ENCODE peak calls at places on chromosomes 7 and 10, in nine cellular contexts. M is endothelial cell of umbilical vein, G is GM23338, L is stomach, F is SK-N-SH, H is transverse colon, N is spleen, D is HCT116, W is suprapubic skin. V is an unnamed sample.

GRCh38 chr10:102994551-102995295 is 76.6 kb downstream of the CNNM2 start:
- DNase-seq in M (no peak), G (no peak), L (no peak), F (no peak), H (no peak), N (no peak), D (no peak), W (no peak), V (no peak)

GRCh38 chr10:82310839-82311238 is 435.8 kb downstream of the NRG3 start:
- DNase-seq in M (no peak), G (no peak), L (no peak), F (no peak), H (no peak), N (no peak), D (no peak), W (no peak), V (no peak)

GRCh38 chr7:43799605-43800004 is 41.1 kb downstream of the BLVRA start:
- DNase-seq in M (no peak), G (no peak), L (no peak), F (no peak), H (no peak), N (no peak), D (no peak), W (no peak), V (no peak)

GRCh38 chr7:27176962-27177794 is 3.1 kb upstream of the HOXA10 start:
- DNase-seq in M (peak), G (no peak), L (no peak), F (no peak), H (peak), N (peak), D (no peak), W (peak), V (no peak)

GRCh38 chr7:25894002-25894901 is 257.7 kb upstream of the NFE2L3 start:
- DNase-seq in M (no peak), G (peak), L (peak), F (peak), H (peak), N (no peak), D (peak), W (no peak), V (peak)

GRCh38 chr7:54802841-54803240 is 43.8 kb upstream of the SEC61G start:
- DNase-seq in M (no peak), G (no peak), L (no peak), F (no peak), H (no peak), N (no peak), D (no peak), W (no peak), V (no peak)

GRCh38 chr7:43577485-43577951 is 5.4 kb upstream of the STK17A start:
- DNase-seq in M (no peak), G (no peak), L (no peak), F (no peak), H (no peak), N (no peak), D (no peak), W (no peak), V (no peak)

GRCh38 chr10:75994332-75995040 is 563.1 kb downstream of the LRMDA start:
- DNase-seq in M (no peak), G (no peak), L (no peak), F (no peak), H (no peak), N (no peak), D (no peak), W (no peak), V (no peak)

GRCh38 chr7:44396931-44397525 is 71.6 kb upstream of the CAMK2B start:
- DNase-seq in M (no peak), G (no peak), L (no peak), F (no peak), H (no peak), N (no peak), D (no peak), W (no peak), V (no peak)

GRCh38 chr7:5595545-5596045 is 172.0 kb upstream of the TNRC18 start:
- DNase-seq in M (no peak), G (no peak), L (no peak), F (peak), H (no peak), N (no peak), D (no peak), W (no peak), V (no peak)

GRCh38 chr7:5596046-5596895 is 172.6 kb upstream of the TNRC18 start:
- DNase-seq in M (peak), G (peak), L (peak), F (peak), H (peak), N (peak), D (peak), W (peak), V (no peak)

GRCh38 chr7:5597772-5598171 is 174.1 kb upstream of the TNRC18 start:
- DNase-seq in M (no peak), G (no peak), L (no peak), F (no peak), H (no peak), N (no peak), D (no peak), W (no peak), V (no peak)

GRCh38 chr7:5596896-5597246 is 173.2 kb upstream of the TNRC18 start:
- DNase-seq in M (no peak), G (no peak), L (no peak), F (no peak), H (no peak), N (no peak), D (no peak), W (no peak), V (no peak)

GRCh38 chr7:5594616-5595544 is 171.2 kb upstream of the TNRC18 start:
- DNase-seq in M (peak), G (peak), L (no peak), F (peak), H (no peak), N (no peak), D (no peak), W (no peak), V (no peak)
- TF ChIP-seq POLR2AphosphoS5 in M (no peak), G (no peak), L (no peak), F (no peak), H (no peak), N (no peak), D (no peak), W (no peak), V (no peak)

DNA sequence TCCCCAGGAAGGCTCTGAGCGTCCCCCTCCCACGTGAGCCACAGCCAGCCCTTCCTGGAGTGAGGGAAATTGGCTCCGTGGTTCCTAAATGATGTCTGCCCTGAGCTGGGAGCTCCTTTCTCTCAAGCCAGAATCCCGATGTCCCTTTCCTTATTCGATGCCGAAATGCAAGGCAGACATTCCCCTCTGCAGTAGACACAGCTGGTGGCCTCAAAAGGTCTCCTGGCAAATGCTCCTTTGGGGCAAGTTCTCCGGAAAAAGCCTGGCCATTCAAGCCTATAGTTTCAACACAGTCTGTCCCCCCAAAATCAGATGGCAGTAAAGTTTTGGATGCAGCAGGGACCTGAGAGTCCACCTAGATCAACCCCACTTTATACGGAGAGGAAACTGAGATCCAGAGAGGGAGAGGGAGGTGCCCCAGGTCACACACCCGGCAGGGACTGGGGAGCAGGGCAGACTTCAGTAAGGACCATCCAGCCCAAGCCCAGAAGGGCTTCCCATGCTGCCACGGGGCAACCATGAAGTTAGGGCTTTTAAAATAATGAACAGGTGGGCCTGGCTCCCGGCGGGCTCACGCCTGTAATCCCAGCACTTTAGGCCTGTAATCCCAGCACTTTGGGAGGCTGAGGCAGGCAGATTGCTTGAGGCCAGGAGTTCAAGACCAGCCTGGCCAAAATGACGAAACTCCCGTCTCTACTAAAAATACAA is 98.7 kb downstream of the HIP1 start:
- DNase-seq in M (no peak), G (no peak), L (no peak), F (no peak), H (no peak), N (no peak), D (no peak), W (no peak), V (no peak)
- TF ChIP-seq POLR2AphosphoS5 in M (no peak), G (no peak), L (no peak), F (no peak), H (no peak), N (no peak), D (no peak), W (no peak), V (no peak)

GRCh38 chr7:114368492-114368891 is 46.1 kb upstream of the FOXP2 start:
- DNase-seq in M (no peak), G (no peak), L (no peak), F (no peak), H (no peak), N (no peak), D (no peak), W (no peak), V (no peak)

GRCh38 chr7:114364151-114364550 is 50.5 kb upstream of the FOXP2 start:
- DNase-seq in M (no peak), G (peak), L (no peak), F (no peak), H (no peak), N (no peak), D (no peak), W (no peak), V (no peak)

GRCh38 chr7:114370177-114370576 is 44.4 kb upstream of the FOXP2 start:
- DNase-seq in M (no peak), G (no peak), L (no peak), F (no peak), H (no peak), N (no peak), D (no peak), W (no peak), V (no peak)

GRCh38 chr7:114372619-114373018 is 42.0 kb upstream of the FOXP2 start:
- DNase-seq in M (no peak), G (no peak), L (no peak), F (no peak), H (no peak), N (no peak), D (no peak), W (no peak), V (no peak)

DNA sequence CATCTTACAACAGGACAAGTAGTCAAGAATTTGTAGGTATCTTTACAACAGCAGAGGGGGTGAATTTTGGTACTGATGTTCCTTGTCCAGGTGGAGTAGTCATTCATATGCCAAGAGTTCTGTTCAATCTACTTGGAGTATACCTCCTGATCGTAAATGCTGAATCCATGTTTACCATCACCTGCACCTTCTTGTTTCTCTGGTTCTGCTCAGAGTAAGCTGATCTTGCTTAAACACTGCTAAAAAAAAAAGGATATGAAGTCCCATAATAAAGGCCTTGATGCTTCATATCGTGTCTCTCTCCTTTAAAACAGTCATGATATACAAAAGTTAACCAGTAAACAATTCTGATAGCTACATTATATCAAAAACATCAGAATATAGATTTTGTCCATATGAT is 45.3 kb upstream of the FOXP2 start:
- DNase-seq in M (no peak), G (no peak), L (no peak), F (no peak), H (no peak), N (no peak), D (no peak), W (no peak), V (no peak)
- TF ChIP-seq POLR2AphosphoS5 in M (no peak), G (no peak), L (no peak), F (no peak), H (no peak), N (no peak), D (no peak), W (no peak), V (no peak)

GRCh38 chr10:64014281-64014680 is 493.1 kb downstream of the REEP3 start:
- DNase-seq in M (no peak), G (no peak), L (no peak), F (no peak), H (no peak), N (no peak), D (no peak), W (no peak), V (no peak)
- TF ChIP-seq POLR2AphosphoS5 in M (no peak), G (no peak), L (no peak), F (no peak), H (no peak), N (no peak), D (no peak), W (no peak), V (no peak)

DNA sequence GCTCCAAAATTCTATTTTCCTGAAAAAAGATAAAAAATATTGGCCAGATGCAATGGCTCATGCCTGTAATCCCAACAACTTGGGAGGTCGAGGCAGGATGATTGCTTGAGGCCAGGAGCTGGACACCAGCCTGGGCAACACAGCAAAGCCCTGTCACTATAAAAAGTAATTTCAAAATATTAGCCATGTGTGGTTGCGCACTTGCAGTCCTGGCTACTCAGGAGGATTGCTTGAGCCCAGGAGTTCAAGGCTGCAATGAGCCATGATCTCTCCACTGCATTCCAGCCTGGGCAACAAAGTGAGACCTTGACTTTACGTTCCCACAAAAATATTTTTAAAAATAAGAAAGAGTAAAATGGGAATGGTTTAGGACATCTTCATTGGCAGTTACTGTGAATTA is 104.1 kb upstream of the AFAP1L2 start:
- DNase-seq in M (no peak), G (no peak), L (no peak), F (no peak), H (no peak), N (no peak), D (no peak), W (no peak), V (no peak)
- TF ChIP-seq POLR2AphosphoS5 in M (no peak), G (no peak), L (no peak), F (no peak), H (no peak), N (no peak), D (no peak), W (no peak), V (no peak)

GRCh38 chr10:110209399-110209925 is 2.1 kb downstream of the MXI1 start:
- DNase-seq in M (peak), G (peak), L (no peak), F (no peak), H (peak), N (peak), D (peak), W (peak), V (peak)
- TF ChIP-seq POLR2AphosphoS5 in M (no peak), G (no peak), L (peak), F (no peak), H (peak), N (no peak), D (peak), W (no peak), V (peak)

GRCh38 chr7:23380961-23381360 is 81.8 kb downstream of the MALSU1 start:
- DNase-seq in M (no peak), G (no peak), L (no peak), F (no peak), H (no peak), N (no peak), D (no peak), W (no peak), V (no peak)

GRCh38 chr7:23378996-23379395 is 79.9 kb downstream of the MALSU1 start:
- DNase-seq in M (no peak), G (no peak), L (no peak), F (no peak), H (no peak), N (no peak), D (no peak), W (no peak), V (no peak)

GRCh38 chr7:23377134-23377533 is 78.0 kb downstream of the MALSU1 start:
- DNase-seq in M (peak), G (no peak), L (no peak), F (no peak), H (no peak), N (no peak), D (no peak), W (no peak), V (no peak)

GRCh38 chr7:23383225-23383624 is 84.1 kb downstream of the MALSU1 start:
- DNase-seq in M (no peak), G (no peak), L (no peak), F (no peak), H (no peak), N (no peak), D (no peak), W (no peak), V (no peak)

DNA sequence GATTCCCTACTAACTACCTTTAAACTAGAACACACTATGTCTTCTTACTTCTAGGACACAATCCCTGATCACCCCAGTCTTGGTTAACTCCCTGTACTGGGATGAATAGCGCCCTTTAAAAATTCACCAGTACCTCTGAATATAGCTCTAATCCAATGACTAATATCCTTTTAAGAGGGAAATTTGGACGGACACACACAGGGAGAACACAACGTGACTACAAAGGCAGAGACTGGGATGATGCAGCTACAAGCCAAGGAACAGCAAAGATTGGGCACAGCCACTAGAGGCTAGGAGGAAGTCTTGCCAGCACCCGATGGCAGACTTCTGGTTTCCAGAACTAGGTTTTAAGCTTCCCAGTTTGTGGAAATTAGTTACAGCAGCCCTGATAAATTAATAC is 81.4 kb downstream of the MALSU1 start:
- DNase-seq in M (no peak), G (no peak), L (no peak), F (no peak), H (no peak), N (no peak), D (no peak), W (no peak), V (no peak)
- TF ChIP-seq POLR2AphosphoS5 in M (no peak), G (no peak), L (no peak), F (no peak), H (no peak), N (no peak), D (no peak), W (no peak), V (no peak)